ENCODE peak calls at places on chromosomes 3 and 15, in five cellular contexts. Z is cardiac muscle cell, F is AG04450, R is PC-3, Q is heart left ventricle. E is an unnamed sample.

GRCh38 chr3:54046677-54047214 is 75.6 kb upstream of the CACNA2D3 start:
- DNase-seq in Z (no peak), R (peak), F (no peak), Q (peak), E (peak)

GRCh38 chr15:99951471-99951870 is 218.2 kb upstream of the LYSMD4 start:
- DNase-seq in Q (no peak), Z (no peak), F (no peak), R (no peak), E (no peak)

GRCh38 chr15:78243491-78243941 is 9.2 kb upstream of the ACSBG1 start:
- DNase-seq in Z (peak), F (no peak), R (no peak), Q (peak), E (no peak)

GRCh38 chr3:40780341-40780800 is 255.6 kb downstream of the ZNF621 start:
- DNase-seq in F (no peak), Q (peak), R (peak), Z (no peak), E (no peak)

GRCh38 chr3:133930341-133930933 is 34.8 kb upstream of the RAB6B start:
- DNase-seq in Z (peak), F (no peak), R (peak), Q (no peak), E (no peak)

GRCh38 chr3:195450731-195451229 is 8.0 kb upstream of the ACAP2 start:
- DNase-seq in Q (no peak), F (peak), Z (no peak), R (no peak), E (no peak)

GRCh38 chr3:94928921-94929320 is 866.1 kb downstream of the NSUN3 start:
- DNase-seq in R (peak), Z (no peak), F (no peak), Q (no peak), E (no peak)

GRCh38 chr15:25136119-25136518 is 181.3 kb downstream of the SNRPN start:
- DNase-seq in Z (peak), F (no peak), Q (no peak), R (no peak), E (no peak)

GRCh38 chr15:83112233-83112958 is 5.0 kb downstream of the TM6SF1 start:
- DNase-seq in Q (peak), F (peak), R (no peak), Z (no peak), E (no peak)

GRCh38 chr15:63089260-63090043 is 32.2 kb upstream of the LACTB start:
- DNase-seq in R (peak), F (peak), Z (peak), Q (peak), E (no peak)

GRCh38 chr15:79028411-79028964 is 62.1 kb downstream of the RASGRF1 start:
- DNase-seq in Z (peak), Q (no peak), R (peak), F (no peak), E (no peak)

GRCh38 chr15:36449084-36449661 is 130.3 kb upstream of the CDIN1 start:
- DNase-seq in Q (no peak), Z (peak), R (no peak), F (no peak), E (no peak)

GRCh38 chr3:52516509-52517195 is 17.0 kb downstream of the NT5DC2 start:
- DNase-seq in F (no peak), Q (no peak), R (no peak), Z (no peak), E (no peak)

GRCh38 chr3:172643780-172644179 is 67.1 kb downstream of the NCEH1 start:
- DNase-seq in Z (no peak), F (no peak), R (no peak), Q (no peak), E (no peak)

DNA sequence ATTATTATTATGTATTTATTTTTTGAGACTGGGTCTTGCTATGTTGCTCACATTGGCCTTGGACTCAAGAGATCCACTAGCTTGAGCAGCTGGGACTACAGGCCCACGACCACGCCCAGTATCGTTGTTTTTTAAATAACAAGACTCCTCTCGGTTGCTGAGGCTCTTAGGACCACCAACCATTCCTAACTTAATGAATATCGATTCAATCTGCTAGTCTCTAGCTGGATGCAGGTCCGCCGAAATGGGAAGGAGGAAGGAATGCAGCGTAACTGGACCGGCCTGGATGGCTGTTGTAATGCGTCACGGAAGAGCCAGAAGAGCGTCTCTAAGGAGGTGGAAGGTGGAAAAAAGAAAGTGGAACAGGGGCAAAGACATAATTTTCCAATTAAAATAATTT is 1.7 kb downstream of the ANXA2 start:
- DNase-seq in Q (no peak), R (peak), F (no peak), Z (no peak), E (no peak)
- H3K4me3 ChIP-seq in Q (peak), R (peak), F (peak), Z (no peak), E (peak)

GRCh38 chr15:85702321-85703230 is 92.1 kb downstream of the KLHL25 start:
- DNase-seq in R (no peak), Q (no peak), Z (no peak), F (no peak), E (no peak)

GRCh38 chr15:85706779-85707518 is 87.8 kb downstream of the KLHL25 start:
- DNase-seq in R (no peak), F (no peak), Q (peak), Z (no peak), E (no peak)

GRCh38 chr15:85704021-85704420 is 90.7 kb downstream of the KLHL25 start:
- DNase-seq in Z (no peak), F (no peak), Q (no peak), R (no peak), E (no peak)

GRCh38 chr15:85707519-85708338 is 87.0 kb downstream of the KLHL25 start:
- DNase-seq in Q (no peak), R (no peak), F (no peak), Z (peak), E (no peak)

GRCh38 chr15:85704720-85705119 is 90.0 kb downstream of the KLHL25 start:
- DNase-seq in Q (no peak), R (no peak), F (no peak), Z (peak), E (no peak)
- TF ChIP-seq CTCF in Q (no peak), R (no peak), F (no peak), Z (no peak), E (no peak)

GRCh38 chr3:150766742-150767141 is 3.8 kb upstream of the SIAH2 start:
- DNase-seq in F (no peak), Q (no peak), R (no peak), Z (no peak), E (no peak)
- H3K4me3 ChIP-seq in F (no peak), Q (no peak), R (no peak), Z (no peak), E (no peak)

GRCh38 chr3:126490619-126491018 is 14.9 kb upstream of the ZXDC start:
- DNase-seq in Z (no peak), F (no peak), Q (no peak), R (no peak), E (no peak)
- TF ChIP-seq CTCF in Z (no peak), F (no peak), Q (no peak), R (peak), E (peak)

GRCh38 chr3:43695863-43696262 is 5.1 kb downstream of the ABHD5 start:
- DNase-seq in Z (no peak), Q (no peak), F (no peak), R (no peak), E (no peak)
- H3K4me3 ChIP-seq in Z (no peak), Q (no peak), F (no peak), R (no peak), E (no peak)

E was measured in keratinocyte.